ENCODE peak calls at places on chromosomes 4 and X, in six cellular contexts. One of them, this sample, is unnamed.

GRCh38 chr4:123121241-123121907 is 199.0 kb upstream of the NUDT6 start:
- DNase-seq in choroid plexus epithelial cell: peak
- DNase-seq in AG09319: no peak
- DNase-seq in left ventricle myocardium inferior: no peak
- DNase-seq in heart left ventricle: no peak
- DNase-seq in GM10248: no peak
- DNase-seq in this sample: no peak

GRCh38 chr4:186249785-186250739 is 15.9 kb upstream of the F11 start:
- DNase-seq in choroid plexus epithelial cell: peak
- DNase-seq in left ventricle myocardium inferior: no peak
- DNase-seq in AG09319: no peak
- DNase-seq in GM10248: no peak
- DNase-seq in heart left ventricle: no peak
- DNase-seq in this sample: no peak

GRCh38 chr4:74123065-74123728 is 24.2 kb upstream of the CXCL2 start:
- DNase-seq in heart left ventricle: no peak
- DNase-seq in left ventricle myocardium inferior: peak
- DNase-seq in choroid plexus epithelial cell: peak
- DNase-seq in GM10248: no peak
- DNase-seq in AG09319: peak
- DNase-seq in this sample: no peak

GRCh38 chrX:7062276-7062675 is 85.2 kb upstream of the STS start:
- DNase-seq in heart left ventricle: no peak
- DNase-seq in left ventricle myocardium inferior: no peak
- DNase-seq in choroid plexus epithelial cell: peak
- DNase-seq in AG09319: no peak
- DNase-seq in GM10248: no peak
- DNase-seq in this sample: no peak

GRCh38 chrX:10254746-10255145 is 98.0 kb downstream of the CLCN4 start:
- DNase-seq in left ventricle myocardium inferior: no peak
- DNase-seq in heart left ventricle: no peak
- DNase-seq in choroid plexus epithelial cell: peak
- DNase-seq in AG09319: no peak
- DNase-seq in GM10248: no peak
- DNase-seq in this sample: no peak

GRCh38 chr4:140256335-140256734 is 102.4 kb upstream of the MAML3 start:
- DNase-seq in heart left ventricle: no peak
- DNase-seq in GM10248: no peak
- DNase-seq in AG09319: no peak
- DNase-seq in left ventricle myocardium inferior: no peak
- DNase-seq in choroid plexus epithelial cell: peak
- DNase-seq in this sample: no peak

GRCh38 chrX:43677993-43678392 is 21.9 kb downstream of the MAOA start:
- DNase-seq in choroid plexus epithelial cell: no peak
- DNase-seq in heart left ventricle: no peak
- DNase-seq in AG09319: no peak
- DNase-seq in left ventricle myocardium inferior: no peak
- DNase-seq in GM10248: no peak
- DNase-seq in this sample: no peak

GRCh38 chr4:8435656-8436121 is 4.8 kb downstream of the ACOX3 start:
- DNase-seq in AG09319: no peak
- DNase-seq in GM10248: peak
- DNase-seq in left ventricle myocardium inferior: no peak
- DNase-seq in choroid plexus epithelial cell: peak
- DNase-seq in heart left ventricle: no peak
- DNase-seq in this sample: peak

GRCh38 chr4:155402941-155403340 is 26.2 kb upstream of the MAP9 start:
- DNase-seq in choroid plexus epithelial cell: no peak
- DNase-seq in heart left ventricle: no peak
- DNase-seq in left ventricle myocardium inferior: no peak
- DNase-seq in GM10248: no peak
- DNase-seq in AG09319: no peak
- DNase-seq in this sample: no peak

GRCh38 chr4:24988776-24989175 is 42.0 kb downstream of the LGI2 start:
- DNase-seq in AG09319: peak
- DNase-seq in left ventricle myocardium inferior: no peak
- DNase-seq in GM10248: peak
- DNase-seq in choroid plexus epithelial cell: peak
- DNase-seq in heart left ventricle: no peak
- DNase-seq in this sample: peak

GRCh38 chrX:42128020-42128419 is 204.7 kb upstream of the CASK start:
- DNase-seq in choroid plexus epithelial cell: no peak
- DNase-seq in AG09319: no peak
- DNase-seq in GM10248: peak
- DNase-seq in left ventricle myocardium inferior: no peak
- DNase-seq in heart left ventricle: no peak
- DNase-seq in this sample: peak

GRCh38 chr4:7120341-7120740 is 52.5 kb upstream of the GRPEL1 start:
- DNase-seq in heart left ventricle: no peak
- DNase-seq in choroid plexus epithelial cell: peak
- DNase-seq in AG09319: no peak
- DNase-seq in left ventricle myocardium inferior: no peak
- DNase-seq in GM10248: no peak
- DNase-seq in this sample: no peak

GRCh38 chr4:140363558-140363957 is 9.9 kb upstream of the SCOC start:
- DNase-seq in heart left ventricle: no peak
- DNase-seq in GM10248: no peak
- DNase-seq in AG09319: no peak
- DNase-seq in choroid plexus epithelial cell: no peak
- DNase-seq in left ventricle myocardium inferior: no peak
- DNase-seq in this sample: no peak

GRCh38 chr4:172147702-172148101 is 334.5 kb downstream of the GALNTL6 start:
- DNase-seq in heart left ventricle: no peak
- DNase-seq in AG09319: no peak
- DNase-seq in left ventricle myocardium inferior: no peak
- DNase-seq in GM10248: no peak
- DNase-seq in choroid plexus epithelial cell: peak
- DNase-seq in this sample: no peak

GRCh38 chr4:142549726-142550463 is 296.2 kb downstream of the INPP4B start:
- DNase-seq in left ventricle myocardium inferior: no peak
- DNase-seq in heart left ventricle: no peak
- DNase-seq in GM10248: no peak
- DNase-seq in choroid plexus epithelial cell: peak
- DNase-seq in AG09319: no peak
- DNase-seq in this sample: no peak

DNA sequence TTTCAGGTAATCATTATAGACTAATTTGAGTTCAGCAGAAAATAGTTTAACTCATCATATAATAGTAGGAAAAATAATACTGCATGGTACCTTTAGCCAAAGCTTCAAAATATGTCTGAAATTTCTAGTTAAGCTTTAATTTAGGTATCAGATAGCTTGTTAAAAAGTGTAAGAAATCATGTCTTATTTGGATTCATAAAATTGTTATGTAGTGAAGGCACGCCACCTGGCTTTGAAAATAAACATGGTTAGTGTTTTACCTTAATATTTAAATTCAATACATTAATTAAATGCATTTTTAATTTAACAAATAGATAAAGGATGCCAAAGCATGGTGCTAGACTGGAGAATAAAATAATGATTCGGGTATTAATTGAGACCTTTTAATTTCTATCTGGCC is 211.4 kb downstream of the FSTL5 start:
- DNase-seq in AG09319: no peak
- DNase-seq in heart left ventricle: no peak
- DNase-seq in left ventricle myocardium inferior: no peak
- DNase-seq in GM10248: no peak
- DNase-seq in choroid plexus epithelial cell: peak
- DNase-seq in this sample: no peak
- TF ChIP-seq CTCF in AG09319: no peak
- TF ChIP-seq CTCF in heart left ventricle: no peak
- TF ChIP-seq CTCF in left ventricle myocardium inferior: no peak
- TF ChIP-seq CTCF in GM10248: no peak
- TF ChIP-seq CTCF in choroid plexus epithelial cell: peak
- TF ChIP-seq CTCF in this sample: no peak

DNA sequence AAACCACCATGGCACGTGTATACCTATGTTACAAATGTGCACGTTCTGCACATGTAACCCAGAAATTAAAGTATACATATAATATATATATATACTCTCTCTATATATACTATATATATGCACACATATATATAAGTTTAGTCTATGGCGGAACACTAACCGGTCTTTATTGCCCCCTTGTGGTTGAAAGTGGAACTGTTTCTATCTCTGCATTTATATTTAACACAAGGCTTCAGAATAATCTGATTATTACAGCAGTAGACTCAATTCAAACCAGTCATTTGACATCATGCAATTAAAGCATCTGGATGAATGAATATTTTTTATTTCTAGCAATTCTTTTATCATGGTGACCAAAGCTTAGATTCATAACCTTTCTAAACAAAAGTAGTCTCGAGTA is 14.6 kb downstream of the RAB9B start:
- DNase-seq in AG09319: peak
- DNase-seq in left ventricle myocardium inferior: no peak
- DNase-seq in heart left ventricle: no peak
- DNase-seq in GM10248: peak
- DNase-seq in choroid plexus epithelial cell: peak
- DNase-seq in this sample: peak
- TF ChIP-seq CTCF in AG09319: peak
- TF ChIP-seq CTCF in left ventricle myocardium inferior: peak
- TF ChIP-seq CTCF in heart left ventricle: peak
- TF ChIP-seq CTCF in GM10248: peak
- TF ChIP-seq CTCF in choroid plexus epithelial cell: peak
- TF ChIP-seq CTCF in this sample: peak

GRCh38 chr4:110587666-110588285 is 35.1 kb downstream of the PITX2 start:
- DNase-seq in heart left ventricle: no peak
- DNase-seq in GM10248: no peak
- DNase-seq in AG09319: no peak
- DNase-seq in choroid plexus epithelial cell: no peak
- DNase-seq in left ventricle myocardium inferior: no peak
- DNase-seq in this sample: no peak

GRCh38 chr4:110586137-110586850 is 36.6 kb downstream of the PITX2 start:
- DNase-seq in left ventricle myocardium inferior: no peak
- DNase-seq in GM10248: peak
- DNase-seq in heart left ventricle: no peak
- DNase-seq in AG09319: peak
- DNase-seq in choroid plexus epithelial cell: peak
- DNase-seq in this sample: peak

GRCh38 chr4:110589297-110589696 is 33.6 kb downstream of the PITX2 start:
- DNase-seq in choroid plexus epithelial cell: peak
- DNase-seq in GM10248: no peak
- DNase-seq in left ventricle myocardium inferior: no peak
- DNase-seq in heart left ventricle: no peak
- DNase-seq in AG09319: no peak
- DNase-seq in this sample: no peak
- TF ChIP-seq CTCF in choroid plexus epithelial cell: peak
- TF ChIP-seq CTCF in GM10248: no peak
- TF ChIP-seq CTCF in left ventricle myocardium inferior: peak
- TF ChIP-seq CTCF in heart left ventricle: no peak
- TF ChIP-seq CTCF in AG09319: no peak
- TF ChIP-seq CTCF in this sample: no peak

GRCh38 chrX:85851418-85851817 is 195.9 kb downstream of the CHM start:
- DNase-seq in choroid plexus epithelial cell: peak
- DNase-seq in GM10248: no peak
- DNase-seq in AG09319: no peak
- DNase-seq in heart left ventricle: no peak
- DNase-seq in left ventricle myocardium inferior: no peak
- DNase-seq in this sample: peak
- TF ChIP-seq CTCF in choroid plexus epithelial cell: peak
- TF ChIP-seq CTCF in GM10248: peak
- TF ChIP-seq CTCF in AG09319: peak
- TF ChIP-seq CTCF in heart left ventricle: peak
- TF ChIP-seq CTCF in left ventricle myocardium inferior: peak
- TF ChIP-seq CTCF in this sample: no peak

DNA sequence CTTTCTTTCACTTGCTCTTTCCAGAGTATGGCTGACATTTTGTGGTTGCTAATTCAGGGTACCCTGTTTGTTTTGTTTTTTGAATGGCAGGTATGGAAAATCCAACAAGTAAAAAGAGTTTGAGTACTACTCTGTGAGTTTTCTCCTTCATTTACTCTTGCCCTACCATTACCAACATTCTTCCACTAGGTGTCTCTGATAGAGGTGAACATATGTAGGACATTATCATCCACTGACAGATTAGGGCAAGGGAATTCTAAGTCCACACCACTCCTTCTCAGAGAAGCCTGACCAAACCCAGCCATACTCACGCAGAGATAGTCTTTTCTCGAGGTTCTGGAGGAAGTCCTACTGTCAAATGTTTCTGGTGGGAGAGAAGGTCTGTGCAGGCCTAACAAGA is 36.7 kb upstream of the HDAC8 start:
- DNase-seq in choroid plexus epithelial cell: peak
- DNase-seq in AG09319: no peak
- DNase-seq in left ventricle myocardium inferior: no peak
- DNase-seq in GM10248: no peak
- DNase-seq in heart left ventricle: no peak
- DNase-seq in this sample: peak
- TF ChIP-seq CTCF in choroid plexus epithelial cell: peak
- TF ChIP-seq CTCF in AG09319: no peak
- TF ChIP-seq CTCF in left ventricle myocardium inferior: peak
- TF ChIP-seq CTCF in GM10248: no peak
- TF ChIP-seq CTCF in heart left ventricle: no peak
- TF ChIP-seq CTCF in this sample: no peak

DNA sequence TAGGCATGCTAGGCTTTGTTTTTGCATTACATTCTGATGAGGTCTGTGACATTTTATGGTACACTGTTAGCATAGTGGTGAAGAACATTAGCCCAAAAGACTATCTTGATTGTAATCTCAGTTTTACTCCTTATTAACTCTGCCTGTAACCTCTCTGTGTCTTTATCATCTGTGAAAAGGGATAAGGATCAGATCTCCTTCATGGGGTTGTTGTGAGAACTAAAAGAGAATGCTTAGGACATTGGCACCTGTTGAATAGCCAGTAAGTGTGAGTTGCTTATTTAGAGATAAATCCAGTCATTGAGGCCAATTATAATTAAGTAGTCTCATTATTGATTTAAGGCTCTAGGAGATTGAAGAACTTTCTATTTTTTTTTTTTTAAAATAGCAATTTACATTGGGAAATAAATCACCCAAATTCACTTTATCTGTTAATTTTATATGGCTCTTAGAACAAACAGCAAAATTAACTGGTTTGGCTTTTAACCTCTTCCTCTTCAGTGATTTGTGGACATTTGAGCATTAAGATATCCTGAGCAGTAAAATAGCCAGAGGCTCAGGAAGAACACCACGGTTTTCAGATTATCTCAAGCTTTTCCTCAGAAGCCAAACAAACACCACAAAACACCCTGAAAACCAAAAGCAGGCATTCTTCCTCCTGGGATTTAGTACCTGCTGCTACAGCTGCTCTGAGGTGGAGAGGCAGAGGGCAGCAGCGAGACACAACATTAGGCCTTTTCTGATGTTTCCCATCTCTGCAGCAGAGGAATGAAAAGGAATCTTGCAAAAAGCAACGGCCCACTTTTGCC is 192.9 kb downstream of the ARHGAP10 start:
- DNase-seq in GM10248: peak
- DNase-seq in heart left ventricle: no peak
- DNase-seq in AG09319: no peak
- DNase-seq in left ventricle myocardium inferior: no peak
- DNase-seq in choroid plexus epithelial cell: peak
- DNase-seq in this sample: no peak
- TF ChIP-seq CTCF in GM10248: peak
- TF ChIP-seq CTCF in heart left ventricle: no peak
- TF ChIP-seq CTCF in AG09319: peak
- TF ChIP-seq CTCF in left ventricle myocardium inferior: peak
- TF ChIP-seq CTCF in choroid plexus epithelial cell: peak
- TF ChIP-seq CTCF in this sample: peak